ENCODE peak calls at places on chromosomes 6 and 20, in eight cellular contexts. X, D, R, V, W, F, B and Y are unnamed samples.

GRCh38 chr6:31270788-31271640 is 878 bp downstream of the HLA-C start:
- DNase-seq in B (peak; percentile 68), R (peak; percentile 80), V (peak; percentile 87), F (peak; percentile 72), W (peak; percentile 73), X (no peak), D (peak; percentile 82), Y (peak; percentile 76)

GRCh38 chr20:663315-664090 is 10.5 kb upstream of the SRXN1 start:
- DNase-seq in W (no peak), V (no peak), B (peak; percentile 88), X (no peak), D (no peak), F (no peak), R (no peak), Y (no peak)

GRCh38 chr6:160926281-160927276 is 65.0 kb upstream of the MAP3K4 start:
- DNase-seq in B (no peak), V (no peak), W (no peak), X (no peak), F (no peak), D (no peak), R (no peak), Y (no peak)

GRCh38 chr6:39178804-39179203 is 50.5 kb downstream of the KCNK5 start:
- DNase-seq in W (no peak), F (no peak), V (no peak), D (no peak), R (no peak), X (no peak), B (no peak), Y (no peak)

GRCh38 chr6:140253096-140253495 is 878.6 kb upstream of the CITED2 start:
- DNase-seq in X (no peak), R (no peak), V (no peak), D (no peak), F (no peak), B (no peak), W (no peak), Y (no peak)

GRCh38 chr20:2794202-2794748 is 6.2 kb downstream of the CPXM1 start:
- DNase-seq in D (no peak), W (no peak), B (no peak), X (no peak), R (no peak), V (no peak), F (no peak), Y (no peak)

GRCh38 chr20:50193169-50193850 is 2.7 kb downstream of the CEBPB start:
- DNase-seq in X (no peak), W (peak; percentile 40), D (no peak), V (no peak), B (no peak), R (no peak), F (peak; percentile 84), Y (peak; percentile 46)

GRCh38 chr20:54995021-54995420 is 519.6 kb downstream of the DOK5 start:
- DNase-seq in F (no peak), V (no peak), W (no peak), X (no peak), R (no peak), B (no peak), D (no peak), Y (no peak)

GRCh38 chr20:5786930-5787826 is 37.0 kb downstream of the SHLD1 start:
- DNase-seq in W (peak; percentile 38), F (no peak), D (no peak), B (peak; percentile 20), V (no peak), X (no peak), R (peak; percentile 18), Y (peak; percentile 73)

GRCh38 chr6:96626749-96627353 is 63.9 kb downstream of the FHL5 start:
- DNase-seq in V (no peak), F (no peak), W (no peak), R (no peak), X (no peak), B (peak; percentile 55), D (no peak), Y (no peak)

GRCh38 chr6:145315982-145316600 is 419.2 kb downstream of the EPM2A start:
- DNase-seq in V (no peak), R (no peak), W (no peak), F (no peak), X (no peak), B (peak; percentile 2), D (no peak), Y (no peak)

GRCh38 chr20:16485406-16485805 is 87.8 kb downstream of the KIF16B start:
- DNase-seq in F (no peak), X (no peak), B (no peak), V (no peak), D (no peak), R (no peak), W (no peak), Y (no peak)

GRCh38 chr20:15895560-15896084 is 677.6 kb downstream of the KIF16B start:
- DNase-seq in F (no peak), R (no peak), W (no peak), X (no peak), V (no peak), D (no peak), B (no peak), Y (no peak)

GRCh38 chr6:15317934-15318902 is 72.3 kb downstream of the JARID2 start:
- DNase-seq in B (no peak), W (no peak), D (no peak), R (no peak), F (no peak), V (no peak), X (no peak), Y (no peak)

GRCh38 chr20:49814057-49814675 is 1.5 kb downstream of the SLC9A8 start:
- DNase-seq in W (no peak), B (no peak), R (no peak), D (no peak), F (no peak), V (no peak), X (no peak), Y (no peak)

GRCh38 chr6:41543087-41543486 is 3.1 kb upstream of the FOXP4 start:
- DNase-seq in V (no peak), B (no peak), D (no peak), F (no peak), R (no peak), X (no peak), W (no peak), Y (no peak)
- H3K27ac ChIP-seq in V (no peak overlapping the region), B (no peak overlapping the region), D (no peak overlapping the region), F (no peak overlapping the region), R (no peak overlapping the region), X (no peak overlapping the region), W (no peak overlapping the region), Y (no peak overlapping the region)

GRCh38 chr20:31879143-31879987 is 8.9 kb downstream of the TTLL9 start:
- DNase-seq in R (peak; percentile 94), W (peak; percentile 94), D (peak; percentile 96), B (peak; percentile 100), V (peak; percentile 94), X (peak; percentile 87), F (peak; percentile 100), Y (peak; percentile 97)
- TF ChIP-seq CTCF in R (no peak), W (no peak), D (no peak), B (peak; percentile 21), V (no peak), X (peak; percentile 16), F (no peak), Y (no peak)

GRCh38 chr6:7996538-7997225 is 67.5 kb downstream of the BLOC1S5 start:
- DNase-seq in D (no peak), W (no peak), V (no peak), F (no peak), R (peak; percentile 37), B (no peak), X (no peak), Y (no peak)
- H3K27ac ChIP-seq in D (no peak overlapping the region), W (no peak overlapping the region), V (no peak overlapping the region), F (no peak overlapping the region), R (no peak overlapping the region), B (no peak overlapping the region), X (no peak overlapping the region), Y (no peak overlapping the region)

DNA sequence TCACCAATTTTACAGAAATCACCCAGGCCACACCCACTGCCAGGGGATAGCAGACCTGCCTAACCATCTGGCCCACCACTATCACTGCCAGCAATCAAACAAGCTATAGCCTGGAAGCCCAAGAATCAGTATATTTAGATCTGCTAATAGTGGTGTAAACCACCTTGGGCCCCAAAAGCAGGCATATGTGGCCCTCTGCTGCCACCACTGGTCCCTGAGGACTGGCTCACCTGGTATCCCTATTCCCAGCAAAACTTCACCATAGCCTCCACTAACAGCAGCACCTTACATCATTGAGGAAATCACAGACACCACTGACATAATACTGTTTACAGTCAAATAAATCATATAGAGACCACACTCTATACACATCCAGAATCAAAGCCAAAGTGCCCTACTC is 880.4 kb upstream of the MAN1A1 start:
- DNase-seq in W (no peak), B (peak; percentile 48), D (no peak), R (no peak), F (no peak), V (no peak), X (no peak), Y (no peak)
- TF ChIP-seq CTCF in W (no peak), B (peak; percentile 68), D (no peak), R (no peak), F (peak; percentile 12), V (no peak), X (no peak), Y (no peak)

DNA sequence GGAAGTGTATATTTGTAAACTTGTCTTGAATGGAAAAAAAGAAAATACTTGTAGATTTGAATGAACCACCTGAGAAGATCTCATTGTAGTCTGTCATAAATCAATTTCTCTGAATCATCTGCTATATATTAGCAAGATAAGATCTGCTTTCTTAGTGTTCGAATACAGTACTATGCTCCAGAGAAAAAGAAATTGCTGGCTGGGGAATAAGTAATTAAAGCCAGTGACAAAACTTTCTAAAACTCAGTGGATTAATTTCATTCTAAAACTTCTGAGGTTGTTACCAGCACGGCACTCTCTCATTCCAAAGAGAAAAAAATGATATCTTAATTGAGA is 22.4 kb upstream of the MROH8 start:
- DNase-seq in F (no peak), D (no peak), X (no peak), R (no peak), V (no peak), B (no peak), W (no peak), Y (no peak)
- H3K27ac ChIP-seq in F (peak overlapping the region; percentile 57), D (no peak overlapping the region), X (peak overlapping the region; percentile 15), R (peak overlapping the region; percentile 72), V (no peak overlapping the region), B (peak overlapping the region; percentile 18), W (peak overlapping the region; percentile 3), Y (peak overlapping the region; percentile 21)

DNA sequence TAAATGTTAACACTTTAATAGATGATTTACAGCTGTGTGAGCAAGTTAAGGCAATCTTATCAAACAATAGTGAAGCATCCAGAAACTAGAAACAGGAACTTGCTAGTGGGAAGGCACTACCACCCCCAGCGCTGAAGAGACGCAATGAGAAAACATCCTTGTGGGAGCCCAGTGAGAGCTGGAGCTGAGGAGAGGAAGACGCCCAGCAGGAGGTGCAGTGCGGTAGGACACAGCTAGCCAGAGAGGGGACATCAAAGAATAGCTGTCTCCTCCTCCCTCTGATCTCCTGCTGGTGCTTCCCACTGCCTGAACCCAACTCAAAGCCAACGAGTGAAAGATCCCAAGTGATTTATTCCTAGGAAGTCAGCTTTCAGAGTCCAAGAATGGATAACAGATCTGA is 140.3 kb downstream of the COL12A1 start:
- DNase-seq in D (no peak), F (no peak), R (no peak), V (no peak), W (no peak), B (peak; percentile 58), X (no peak), Y (peak; percentile 15)
- TF ChIP-seq CTCF in D (no peak), F (no peak), R (no peak), V (no peak), W (no peak), B (peak; percentile 35), X (no peak), Y (no peak)